ENCODE peak calls at places on chromosomes 13 and 19, in four cellular contexts. One of them, this sample, is unnamed. For H3K9me1, the result is how much of the 10 kb centered on the place peaks cover.

GRCh38 chr13:110466261-110466660 is 95.3 kb downstream of the RAB20 start:
- DNase-seq in K562: no peak
- DNase-seq in IMR-90: no peak
- DNase-seq in keratinocyte: no peak
- DNase-seq in this sample: no peak

GRCh38 chr13:29465741-29466293 is 129.7 kb downstream of the SLC7A1 start:
- DNase-seq in K562: no peak
- DNase-seq in keratinocyte: no peak
- DNase-seq in IMR-90: peak
- DNase-seq in this sample: no peak

GRCh38 chr19:33771308-33772101 is 25.2 kb upstream of the KCTD15 start:
- DNase-seq in keratinocyte: no peak
- DNase-seq in IMR-90: peak
- DNase-seq in K562: peak
- DNase-seq in this sample: peak

GRCh38 chr19:42069619-42070293 is at the start of gene GRIK5:
- DNase-seq in IMR-90: no peak
- DNase-seq in K562: no peak
- DNase-seq in keratinocyte: no peak
- DNase-seq in this sample: no peak

GRCh38 chr19:56301886-56302620 is 12.6 kb downstream of the ZSCAN5A start:
- DNase-seq in K562: no peak
- DNase-seq in keratinocyte: no peak
- DNase-seq in IMR-90: no peak
- DNase-seq in this sample: peak

GRCh38 chr19:49011194-49011593 is 5.7 kb downstream of the LHB start:
- DNase-seq in K562: no peak
- DNase-seq in IMR-90: no peak
- DNase-seq in keratinocyte: no peak
- DNase-seq in this sample: no peak

GRCh38 chr19:7295912-7296486 is 1.8 kb upstream of the INSR start:
- DNase-seq in keratinocyte: no peak
- DNase-seq in IMR-90: no peak
- DNase-seq in K562: no peak
- DNase-seq in this sample: no peak

GRCh38 chr19:33210266-33210940 is 15.2 kb downstream of the SLC7A10 start:
- DNase-seq in keratinocyte: no peak
- DNase-seq in IMR-90: no peak
- DNase-seq in K562: no peak
- DNase-seq in this sample: no peak

GRCh38 chr13:52850396-52851152 is 2.1 kb upstream of the PCDH8 start:
- DNase-seq in keratinocyte: no peak
- DNase-seq in K562: no peak
- DNase-seq in IMR-90: peak
- DNase-seq in this sample: peak

GRCh38 chr19:47109541-47110375 is 3.8 kb downstream of the ZC3H4 start:
- DNase-seq in keratinocyte: no peak
- DNase-seq in K562: peak
- DNase-seq in IMR-90: peak
- DNase-seq in this sample: peak

GRCh38 chr19:23046743-23047142 is 43.8 kb upstream of the ZNF728 start:
- DNase-seq in K562: no peak
- DNase-seq in IMR-90: no peak
- DNase-seq in keratinocyte: no peak
- DNase-seq in this sample: no peak

GRCh38 chr19:40365613-40366401 is 17.3 kb downstream of the PLD3 start:
- DNase-seq in IMR-90: peak
- DNase-seq in keratinocyte: no peak
- DNase-seq in K562: peak
- DNase-seq in this sample: peak

GRCh38 chr19:13978721-13979191 is 26.4 kb downstream of the DCAF15 start:
- DNase-seq in IMR-90: no peak
- DNase-seq in K562: no peak
- DNase-seq in keratinocyte: no peak
- DNase-seq in this sample: no peak

GRCh38 chr19:30036154-30037129 is 94.4 kb downstream of the URI1 start:
- DNase-seq in IMR-90: peak
- DNase-seq in keratinocyte: no peak
- DNase-seq in K562: no peak
- DNase-seq in this sample: no peak

GRCh38 chr13:52845766-52846566 is 2.5 kb downstream of the PCDH8 start:
- DNase-seq in IMR-90: no peak
- DNase-seq in keratinocyte: no peak
- DNase-seq in K562: no peak
- DNase-seq in this sample: peak

GRCh38 chr13:100673376-100673830 is 1.2 kb downstream of the TMTC4 start:
- DNase-seq in keratinocyte: no peak
- DNase-seq in K562: no peak
- DNase-seq in IMR-90: no peak
- DNase-seq in this sample: no peak

GRCh38 chr13:27022571-27023311 is 148.9 kb downstream of the USP12 start:
- DNase-seq in K562: peak
- DNase-seq in keratinocyte: no peak
- DNase-seq in IMR-90: peak
- DNase-seq in this sample: no peak

GRCh38 chr13:20114066-20114465 is 46.8 kb downstream of the GJA3 start:
- DNase-seq in K562: no peak
- DNase-seq in keratinocyte: no peak
- DNase-seq in IMR-90: no peak
- DNase-seq in this sample: no peak

GRCh38 chr13:20119960-20120359 is 40.9 kb downstream of the GJA3 start:
- DNase-seq in K562: no peak
- DNase-seq in IMR-90: no peak
- DNase-seq in keratinocyte: no peak
- DNase-seq in this sample: no peak

GRCh38 chr13:20116213-20116612 is 44.6 kb downstream of the GJA3 start:
- DNase-seq in K562: no peak
- DNase-seq in keratinocyte: no peak
- DNase-seq in IMR-90: no peak
- DNase-seq in this sample: no peak

GRCh38 chr13:20121154-20121515 is 39.7 kb downstream of the GJA3 start:
- DNase-seq in IMR-90: no peak
- DNase-seq in K562: no peak
- DNase-seq in keratinocyte: no peak
- DNase-seq in this sample: no peak

DNA sequence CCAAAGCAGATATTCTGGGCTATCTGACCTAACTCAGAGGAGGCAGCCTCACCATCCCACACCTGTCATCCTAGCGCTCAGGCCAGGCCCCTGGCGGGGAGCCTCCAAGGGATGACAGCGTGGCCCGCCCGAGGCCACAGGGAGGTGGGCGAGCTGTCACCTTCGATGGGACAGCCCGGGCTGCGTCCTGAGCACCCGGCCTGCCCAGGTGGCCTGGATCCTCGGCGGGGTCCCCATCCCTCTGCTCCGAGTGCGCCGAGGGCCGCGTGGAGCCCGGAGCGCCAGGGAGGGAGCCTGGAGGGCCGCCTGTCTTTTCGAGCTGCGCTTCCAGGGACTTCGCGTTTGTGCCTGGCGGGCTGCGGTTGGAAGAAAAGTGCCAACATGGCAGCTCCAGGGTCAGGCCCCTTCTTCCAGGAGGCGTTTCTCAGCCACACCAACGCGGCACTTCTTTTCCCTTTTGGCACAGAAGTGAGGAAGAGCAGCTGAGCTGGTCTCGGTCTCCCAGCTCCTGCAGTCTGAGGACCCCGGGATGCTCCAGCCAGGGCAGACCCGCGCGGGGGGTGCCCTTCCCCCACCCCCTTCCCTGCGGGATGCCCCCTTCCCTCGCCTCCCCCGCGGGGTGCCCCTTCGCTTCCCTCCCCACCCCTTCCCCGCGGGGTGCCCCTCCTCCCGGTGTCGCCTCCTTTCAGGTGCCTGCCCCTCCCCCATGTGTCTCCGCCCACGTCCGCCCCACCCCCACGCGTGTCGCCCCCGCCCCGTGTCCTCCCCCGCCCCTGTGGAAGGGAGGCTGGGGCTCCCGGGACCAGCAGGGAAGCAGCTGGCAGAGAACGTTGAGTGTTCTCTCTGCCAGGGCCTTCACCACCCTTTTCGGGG is 42.3 kb downstream of the GJA3 start:
- DNase-seq in keratinocyte: no peak
- DNase-seq in K562: peak
- DNase-seq in IMR-90: no peak
- DNase-seq in this sample: peak
- H3K9me1 ChIP-seq in keratinocyte: under half
- H3K9me1 ChIP-seq in K562: under half
- H3K9me1 ChIP-seq in IMR-90: under half
- H3K9me1 ChIP-seq in this sample: under half

DNA sequence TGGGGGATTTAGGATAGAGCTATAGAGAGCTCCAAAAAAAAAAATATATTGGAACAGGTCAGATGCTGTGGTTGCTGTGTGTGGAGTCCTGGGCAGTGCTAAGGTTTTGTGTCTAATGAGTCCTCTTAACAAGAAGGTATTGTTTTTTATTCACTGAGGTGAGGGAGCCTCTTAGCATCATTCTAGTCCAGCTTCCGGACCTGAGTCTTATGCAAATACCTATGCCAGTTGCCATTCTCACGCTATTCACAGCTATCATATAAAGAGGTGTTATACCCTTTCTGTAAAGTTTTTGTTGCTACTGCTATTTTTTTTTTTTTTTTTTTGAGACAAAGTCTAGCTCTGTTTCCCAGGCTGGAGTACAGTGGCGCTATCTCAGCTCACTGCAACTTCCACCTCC is 1.4 kb downstream of the NLRP2 start:
- DNase-seq in IMR-90: no peak
- DNase-seq in K562: no peak
- DNase-seq in keratinocyte: no peak
- DNase-seq in this sample: no peak
- H2AFZ ChIP-seq in IMR-90: no peak
- H2AFZ ChIP-seq in K562: no peak
- H2AFZ ChIP-seq in keratinocyte: no peak
- H2AFZ ChIP-seq in this sample: no peak

GRCh38 chr13:50196118-50196517 is 180.9 kb downstream of the KCNRG start:
- DNase-seq in keratinocyte: no peak
- DNase-seq in IMR-90: no peak
- DNase-seq in K562: no peak
- DNase-seq in this sample: no peak
- H3K9me1 ChIP-seq in keratinocyte: under half
- H3K9me1 ChIP-seq in IMR-90: under half
- H3K9me1 ChIP-seq in K562: under half
- H3K9me1 ChIP-seq in this sample: under half

DNA sequence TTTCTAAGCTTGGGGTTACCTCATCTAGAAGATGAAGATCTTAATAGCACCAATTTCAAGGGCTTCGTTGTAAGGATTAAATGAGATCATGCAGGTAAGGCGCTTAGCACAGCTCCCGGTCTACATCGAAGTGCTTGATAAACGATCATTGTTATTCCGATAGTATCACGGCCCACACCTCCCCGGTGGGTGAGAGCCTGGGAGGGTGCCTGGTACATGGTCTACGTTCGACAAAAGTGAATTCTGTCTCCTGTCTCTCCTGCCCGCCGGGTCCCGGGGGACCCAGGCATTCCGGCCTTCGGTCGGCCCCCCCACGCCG is 501 bp upstream of the MYH14 start:
- DNase-seq in IMR-90: no peak
- DNase-seq in keratinocyte: no peak
- DNase-seq in K562: no peak
- DNase-seq in this sample: no peak
- H2AFZ ChIP-seq in IMR-90: no peak
- H2AFZ ChIP-seq in keratinocyte: no peak
- H2AFZ ChIP-seq in K562: no peak
- H2AFZ ChIP-seq in this sample: no peak